ENCODE peak calls at places on chromosome 2, in five cellular contexts. G, D, M, B and R are unnamed samples.

GRCh38 chr2:586518-587370 is 90.5 kb downstream of the TMEM18 start:
- DNase-seq in G (no peak), D (no peak), M (no peak), B (no peak), R (no peak)

GRCh38 chr2:121748202-121748601 is 7.2 kb upstream of the TSN start:
- DNase-seq in G (no peak), D (peak), M (no peak), B (no peak), R (peak)

GRCh38 chr2:20415511-20415918 is 31.4 kb upstream of the RHOB start:
- DNase-seq in G (no peak), D (peak), M (no peak), B (no peak), R (peak)

GRCh38 chr2:58620127-58620526 is 379.0 kb upstream of the FANCL start:
- DNase-seq in G (no peak), D (peak), M (no peak), B (no peak), R (no peak)

GRCh38 chr2:112108238-112108832 is 29.9 kb upstream of the FBLN7 start:
- DNase-seq in G (no peak), D (no peak), M (no peak), B (no peak), R (no peak)

GRCh38 chr2:69026026-69026425 is 13.0 kb downstream of the ANTXR1 start:
- DNase-seq in G (no peak), D (peak), M (no peak), B (no peak), R (peak)

GRCh38 chr2:133674433-133675331 is 106.4 kb upstream of the NCKAP5 start:
- DNase-seq in G (peak), D (peak), M (no peak), B (peak), R (no peak)

GRCh38 chr2:47984041-47984440 is 77.7 kb upstream of the FBXO11 start:
- DNase-seq in G (peak), D (no peak), M (no peak), B (no peak), R (no peak)

GRCh38 chr2:207682557-207682956 is 28.9 kb upstream of the CCNYL1 start:
- DNase-seq in G (no peak), D (no peak), M (no peak), B (no peak), R (no peak)

GRCh38 chr2:232523682-232524597 is 2.0 kb upstream of the CHRND start:
- DNase-seq in G (peak), D (no peak), M (no peak), B (peak), R (no peak)

GRCh38 chr2:46915281-46915810 is at the start of gene MCFD2:
- DNase-seq in G (peak), D (peak), M (no peak), B (peak), R (no peak)

GRCh38 chr2:65452150-65452895 is 19.9 kb upstream of the SPRED2 start:
- DNase-seq in G (no peak), D (peak), M (no peak), B (no peak), R (no peak)

GRCh38 chr2:216879727-216880508 is 20.1 kb upstream of the TNP1 start:
- DNase-seq in G (no peak), D (no peak), M (no peak), B (no peak), R (no peak)

GRCh38 chr2:54634564-54635511 is 88.6 kb upstream of the EML6 start:
- DNase-seq in G (peak), D (peak), M (no peak), B (peak), R (no peak)

GRCh38 chr2:55779459-55780421 is 86.1 kb upstream of the PNPT1 start:
- DNase-seq in G (peak), D (peak), M (no peak), B (no peak), R (peak)

GRCh38 chr2:44009136-44009744 is 13.5 kb upstream of the LRPPRC start:
- DNase-seq in G (no peak), D (no peak), M (no peak), B (no peak), R (peak)

GRCh38 chr2:32376756-32377155 is 19.9 kb downstream of the BIRC6 start:
- DNase-seq in G (no peak), D (no peak), M (no peak), B (no peak), R (no peak)

GRCh38 chr2:241659150-241659739 is 21.8 kb downstream of the ATG4B start:
- DNase-seq in G (peak), D (peak), M (no peak), B (peak), R (peak)

GRCh38 chr2:134866498-134867099 is 28.2 kb downstream of the ACMSD start:
- DNase-seq in G (peak), D (peak), M (no peak), B (no peak), R (no peak)

GRCh38 chr2:120661551-120661950 is 74.1 kb upstream of the GLI2 start:
- DNase-seq in G (no peak), D (no peak), M (no peak), B (peak), R (peak)

GRCh38 chr2:173649527-173650219 is 295.0 kb downstream of the CDCA7 start:
- DNase-seq in G (no peak), D (no peak), M (no peak), B (no peak), R (no peak)

GRCh38 chr2:182587831-182588230 is 128.2 kb upstream of the DNAJC10 start:
- DNase-seq in G (peak), D (peak), M (no peak), B (no peak), R (no peak)

GRCh38 chr2:33405180-33406105 is 71.0 kb upstream of the RASGRP3 start:
- DNase-seq in G (no peak), D (no peak), M (no peak), B (no peak), R (no peak)

GRCh38 chr2:167759531-167759930 is 487.9 kb downstream of the STK39 start:
- DNase-seq in G (no peak), D (no peak), M (no peak), B (no peak), R (peak)

GRCh38 chr2:126902152-126902835 is 3.6 kb downstream of the TEX51 start:
- DNase-seq in G (no peak), D (peak), M (no peak), B (no peak), R (no peak)

GRCh38 chr2:241579281-241579680 is 20.7 kb downstream of the BOK start:
- DNase-seq in G (no peak), D (no peak), M (no peak), B (no peak), R (no peak)

GRCh38 chr2:138185827-138186226 is 221.6 kb downstream of the HNMT start:
- DNase-seq in G (no peak), D (no peak), M (no peak), B (no peak), R (peak)

GRCh38 chr2:120893874-120894584 is 158.4 kb downstream of the GLI2 start:
- DNase-seq in G (no peak), D (no peak), M (no peak), B (no peak), R (no peak)

GRCh38 chr2:217512259-217512658 is 490.5 kb downstream of the TNS1 start:
- DNase-seq in G (peak), D (no peak), M (no peak), B (no peak), R (no peak)

GRCh38 chr2:170156592-170156991 is 21.4 kb upstream of the MYO3B start:
- DNase-seq in G (no peak), D (no peak), M (no peak), B (no peak), R (no peak)

GRCh38 chr2:146940016-146940685 is 904.7 kb upstream of the ACVR2A start:
- DNase-seq in G (peak), D (no peak), M (no peak), B (no peak), R (no peak)

GRCh38 chr2:48249631-48250473 is 280.1 kb upstream of the STON1 start:
- DNase-seq in G (peak), D (peak), M (no peak), B (no peak), R (peak)

GRCh38 chr2:2007551-2008501 is 263.5 kb upstream of the PXDN start:
- DNase-seq in G (no peak), D (no peak), M (no peak), B (no peak), R (peak)

GRCh38 chr2:142877265-142877756 is at the start of gene KYNU:
- DNase-seq in G (no peak), D (peak), M (no peak), B (no peak), R (no peak)